ENCODE peak calls at places on chromosome 1, in ten cellular contexts. S is neural progenitor cell, W is lung, H is heart left ventricle, P is NB4, K is epithelial cell of esophagus, B is GM06990, T is Panc1, I is OCI-LY7, M is fibroblast of the aortic adventitia. E is an unnamed sample.

GRCh38 chr1:85240659-85241058 is 18.8 kb downstream of the C1orf52 start:
- DNase-seq in S (no peak), W (no peak), H (no peak), P (no peak), K (no peak), B (no peak), T (no peak), I (no peak), M (peak; percentile 67), E (no peak)

GRCh38 chr1:160070243-160071163 is 543 bp upstream of the KCNJ10 start:
- DNase-seq in S (peak; percentile 93), W (peak; percentile 74), H (peak; percentile 83), P (peak; percentile 57), K (peak; percentile 50), B (peak; percentile 68), T (no peak), I (peak; percentile 84), M (peak; percentile 35), E (peak; percentile 74)

GRCh38 chr1:4549933-4550332 is 104.5 kb upstream of the AJAP1 start:
- DNase-seq in S (peak; percentile 70), W (no peak), H (no peak), P (peak; percentile 6), K (no peak), B (no peak), T (no peak), I (peak; percentile 11), M (no peak), E (peak; percentile 15)

GRCh38 chr1:27144920-27145661 is 9.8 kb downstream of the SLC9A1 start:
- DNase-seq in S (no peak), W (no peak), H (no peak), P (peak; percentile 66), K (no peak), B (no peak), T (no peak), I (no peak), M (peak; percentile 89), E (no peak)

GRCh38 chr1:193185206-193185605 is 1.2 kb downstream of the B3GALT2 start:
- DNase-seq in S (no peak), W (no peak), H (no peak), P (no peak), K (no peak), B (no peak), T (no peak), I (no peak), M (no peak), E (no peak)

GRCh38 chr1:193937308-193937707 is 750.9 kb upstream of the B3GALT2 start:
- DNase-seq in S (no peak), W (no peak), H (no peak), P (no peak), K (peak; percentile 34), B (no peak), T (no peak), I (no peak), M (no peak), E (no peak)

GRCh38 chr1:36257375-36257767 is 33.1 kb downstream of the THRAP3 start:
- DNase-seq in S (no peak), W (no peak), H (no peak), P (no peak), K (peak; percentile 53), B (peak; percentile 7), T (no peak), I (no peak), M (no peak), E (no peak)

GRCh38 chr1:29642519-29642918 is 406.2 kb downstream of the PTPRU start:
- DNase-seq in S (no peak), W (no peak), H (no peak), P (no peak), K (no peak), B (no peak), T (no peak), I (no peak), M (no peak), E (no peak)

GRCh38 chr1:89800022-89800655 is 20.7 kb upstream of the LRRC8D start:
- DNase-seq in S (no peak), W (no peak), H (no peak), P (peak; percentile 34), K (no peak), B (no peak), T (no peak), I (no peak), M (no peak), E (no peak)

GRCh38 chr1:20867062-20867461 is 80.0 kb upstream of the HP1BP3 start:
- DNase-seq in S (no peak), W (no peak), H (no peak), P (no peak), K (no peak), B (no peak), T (no peak), I (no peak), M (no peak), E (no peak)

GRCh38 chr1:197557302-197557701 is 218.0 kb downstream of the DENND1B start:
- DNase-seq in S (no peak), W (no peak), H (no peak), P (no peak), K (peak; percentile 72), B (no peak), T (peak; percentile 4), I (no peak), M (peak; percentile 66), E (no peak)

GRCh38 chr1:56303805-56304204 is 275.6 kb downstream of the PLPP3 start:
- DNase-seq in S (no peak), W (no peak), H (no peak), P (no peak), K (no peak), B (no peak), T (no peak), I (no peak), M (no peak), E (no peak)

GRCh38 chr1:205313681-205314308 is 7.8 kb downstream of the NUAK2 start:
- DNase-seq in S (peak; percentile 100), W (peak; percentile 45), H (peak; percentile 49), P (peak; percentile 85), K (peak; percentile 62), B (peak; percentile 87), T (no peak), I (peak; percentile 76), M (peak; percentile 79), E (peak; percentile 99)

GRCh38 chr1:205318231-205318991 is 3.1 kb downstream of the NUAK2 start:
- DNase-seq in S (peak; percentile 59), W (no peak), H (no peak), P (no peak), K (peak; percentile 98), B (no peak), T (no peak), I (no peak), M (no peak), E (no peak)

GRCh38 chr1:205317311-205317917 is 4.1 kb downstream of the NUAK2 start:
- DNase-seq in S (no peak), W (peak; percentile 93), H (peak; percentile 73), P (no peak), K (peak; percentile 50), B (no peak), T (no peak), I (no peak), M (no peak), E (no peak)

GRCh38 chr1:205314986-205315618 is 6.4 kb downstream of the NUAK2 start:
- DNase-seq in S (no peak), W (no peak), H (no peak), P (no peak), K (no peak), B (no peak), T (no peak), I (peak; percentile 68), M (no peak), E (no peak)

DNA sequence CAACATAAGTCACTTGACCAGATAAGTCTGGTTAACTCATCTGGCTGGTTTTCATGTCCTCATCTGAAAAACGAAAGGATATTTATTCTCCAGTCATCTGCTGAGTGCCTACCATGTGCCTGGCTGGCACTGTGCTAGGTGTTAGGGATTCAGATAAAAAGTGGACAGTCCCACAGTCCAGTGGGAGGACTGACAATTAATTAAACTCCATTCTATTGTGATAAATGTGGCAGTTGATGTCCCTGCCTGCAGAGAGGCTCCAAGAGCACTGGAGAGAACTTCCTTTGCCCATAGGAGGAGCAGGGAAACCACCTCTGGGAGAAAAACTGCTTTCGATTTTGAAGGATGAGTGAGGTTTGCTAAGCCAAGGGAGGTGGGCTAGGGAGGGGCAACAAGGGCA is 5.4 kb downstream of the NUAK2 start:
- DNase-seq in S (no peak), W (no peak), H (no peak), P (no peak), K (no peak), B (no peak), T (no peak), I (no peak), M (no peak), E (no peak)
- H3K4me3 ChIP-seq in S (peak overlapping the region; percentile 86), W (no peak overlapping the region), H (no peak overlapping the region), P (no peak overlapping the region), K (no peak overlapping the region), B (no peak overlapping the region), T (no peak overlapping the region), I (no peak overlapping the region), M (no peak overlapping the region), E (no peak overlapping the region)

GRCh38 chr1:8022395-8023286 is 3.5 kb downstream of the ERRFI1 start:
- DNase-seq in S (no peak), W (no peak), H (no peak), P (no peak), K (no peak), B (no peak), T (no peak), I (no peak), M (no peak), E (no peak)
- H3K4me3 ChIP-seq in S (peak overlapping the region; percentile 96), W (no peak overlapping the region), H (no peak overlapping the region), P (no peak overlapping the region), K (peak overlapping the region; percentile 71), B (no peak overlapping the region), T (peak overlapping the region; percentile 75), I (no peak overlapping the region), M (peak overlapping the region; percentile 86), E (no peak overlapping the region)

GRCh38 chr1:228142616-228143203 is 2.6 kb downstream of the GUK1 start:
- DNase-seq in S (no peak), W (no peak), H (no peak), P (no peak), K (no peak), B (no peak), T (no peak), I (no peak), M (no peak), E (no peak)
- H3K4me3 ChIP-seq in S (no peak overlapping the region), W (no peak overlapping the region), H (no peak overlapping the region), P (no peak overlapping the region), K (no peak overlapping the region), B (no peak overlapping the region), T (no peak overlapping the region), I (peak overlapping the region; percentile 92), M (peak overlapping the region; percentile 91), E (no peak overlapping the region)

DNA sequence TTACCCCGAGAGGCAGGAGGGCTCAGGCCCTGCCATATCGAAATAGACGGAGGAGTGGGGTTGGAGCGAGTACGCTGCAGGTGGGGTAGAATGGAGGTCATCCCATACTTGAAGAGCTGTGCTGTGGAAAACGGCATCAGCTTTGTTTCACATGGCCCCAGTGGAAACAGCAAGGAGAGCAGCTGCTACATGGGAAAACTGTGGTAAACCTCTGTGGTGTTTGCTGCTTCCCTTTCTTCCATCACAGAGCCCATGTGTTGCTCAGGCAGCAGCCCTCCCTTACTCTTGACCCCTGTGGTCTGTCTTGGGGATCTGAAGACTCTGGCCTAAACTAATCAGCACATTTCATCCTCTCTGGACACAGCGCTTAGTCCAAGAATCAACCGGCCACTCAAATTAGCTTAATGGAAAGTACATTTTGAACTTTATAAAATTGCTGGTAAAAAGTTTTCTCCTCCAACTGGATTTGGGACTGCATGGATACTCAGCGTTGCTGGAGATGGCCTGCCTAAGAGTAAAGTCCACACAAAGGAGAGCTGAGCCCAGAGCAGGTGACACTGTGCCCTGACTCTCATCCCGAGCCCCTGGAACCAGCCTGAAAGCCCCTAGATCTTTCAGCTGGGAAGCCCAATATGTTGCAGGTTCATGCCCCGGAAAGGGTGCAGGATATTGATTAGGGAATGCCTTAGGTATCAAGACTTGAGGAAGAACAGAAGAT is 127.1 kb upstream of the GADD45A start:
- DNase-seq in S (no peak), W (no peak), H (no peak), P (peak; percentile 6), K (no peak), B (no peak), T (no peak), I (no peak), M (no peak), E (no peak)
- H3K4me3 ChIP-seq in S (no peak overlapping the region), W (no peak overlapping the region), H (no peak overlapping the region), P (no peak overlapping the region), K (no peak overlapping the region), B (no peak overlapping the region), T (no peak overlapping the region), I (no peak overlapping the region), M (no peak overlapping the region), E (no peak overlapping the region)